ENCODE peak calls at places on chromosomes 11 and 22, in four cellular contexts. V is cerebellum, A is NCI-H1092, P is ecto neural progenitor cell. G is an unnamed sample.

GRCh38 chr11:126391970-126392637 is 36.6 kb downstream of the ST3GAL4 start:
- DNase-seq in V (peak), A (no peak), P (no peak), G (peak)

GRCh38 chr11:15826826-15827225 is 529.5 kb downstream of the SOX6 start:
- DNase-seq in V (no peak), A (peak), P (peak), G (no peak)

GRCh38 chr11:61626580-61627380 is 45.9 kb upstream of the SYT7 start:
- DNase-seq in V (peak), A (no peak), P (no peak), G (no peak)

GRCh38 chr22:46967445-46968358 is 205.3 kb downstream of the TBC1D22A start:
- DNase-seq in V (no peak), A (no peak), P (no peak), G (no peak)

GRCh38 chr11:128039140-128040021 is 548.0 kb downstream of the ETS1 start:
- DNase-seq in V (no peak), A (no peak), P (no peak), G (no peak)

GRCh38 chr11:12005476-12005875 is 3.0 kb downstream of the DKK3 start:
- DNase-seq in V (no peak), A (no peak), P (no peak), G (no peak)

GRCh38 chr11:26930518-26931247 is 63.2 kb upstream of the FIBIN start:
- DNase-seq in V (no peak), A (no peak), P (no peak), G (peak)

GRCh38 chr11:2776351-2777061 is 76.7 kb upstream of the KCNQ1OT1 start:
- DNase-seq in V (no peak), A (no peak), P (no peak), G (no peak)

GRCh38 chr11:27524155-27524554 is 17.6 kb upstream of the LIN7C start:
- DNase-seq in V (no peak), A (no peak), P (no peak), G (no peak)

GRCh38 chr11:60919320-60919719 is 4.9 kb upstream of the TMEM132A start:
- DNase-seq in V (no peak), A (no peak), P (no peak), G (no peak)

GRCh38 chr22:31241936-31242335 is 29.8 kb downstream of the LIMK2 start:
- DNase-seq in V (no peak), A (no peak), P (no peak), G (no peak)

GRCh38 chr11:69593851-69594250 is 47.1 kb upstream of the CCND1 start:
- DNase-seq in V (no peak), A (no peak), P (no peak), G (no peak)

GRCh38 chr22:46604306-46604690 is 15.9 kb upstream of the GRAMD4 start:
- DNase-seq in V (no peak), A (no peak), P (no peak), G (no peak)

GRCh38 chr11:75946531-75947530 is 131.8 kb downstream of the UVRAG start:
- DNase-seq in V (peak), A (peak), P (no peak), G (peak)

GRCh38 chr22:20766530-20766929 is 7.4 kb upstream of the SERPIND1 start:
- DNase-seq in V (no peak), A (no peak), P (no peak), G (no peak)

GRCh38 chr22:31347251-31348008 is 1.3 kb upstream of the PATZ1 start:
- DNase-seq in V (peak), A (peak), P (peak), G (peak)

GRCh38 chr11:86459682-86460460 is 85.2 kb downstream of the CCDC81 start:
- DNase-seq in V (peak), A (peak), P (no peak), G (peak)

GRCh38 chr11:64114231-64114630 is 51.7 kb downstream of the MACROD1 start:
- DNase-seq in V (no peak), A (no peak), P (no peak), G (no peak)

GRCh38 chr22:35099883-35100282 is 33.9 kb downstream of the ISX start:
- DNase-seq in V (no peak), A (no peak), P (no peak), G (no peak)